ENCODE peak calls at places on chromosomes 6 and 20, in four cellular contexts. One of them, this sample, is unnamed.

GRCh38 chr6:13354331-13355042 is 26.1 kb upstream of the TBC1D7 start:
- DNase-seq in GM23248: peak; percentile 83
- DNase-seq in neuronal stem cell: no peak
- DNase-seq in colonic mucosa: no peak
- DNase-seq in this sample: no peak

GRCh38 chr6:131773284-131773950 is 34.4 kb upstream of the ENPP1 start:
- DNase-seq in GM23248: no peak
- DNase-seq in neuronal stem cell: no peak
- DNase-seq in colonic mucosa: no peak
- DNase-seq in this sample: no peak

GRCh38 chr6:135176464-135176863 is 4.6 kb upstream of the MYB start:
- DNase-seq in GM23248: no peak
- DNase-seq in neuronal stem cell: no peak
- DNase-seq in colonic mucosa: no peak
- DNase-seq in this sample: no peak

GRCh38 chr6:90230547-90231240 is 65.9 kb downstream of the BACH2 start:
- DNase-seq in GM23248: no peak
- DNase-seq in neuronal stem cell: no peak
- DNase-seq in colonic mucosa: no peak
- DNase-seq in this sample: no peak

GRCh38 chr6:33198853-33199436 is 1.5 kb downstream of the RXRB start:
- DNase-seq in GM23248: no peak
- DNase-seq in neuronal stem cell: no peak
- DNase-seq in colonic mucosa: no peak
- DNase-seq in this sample: no peak

GRCh38 chr20:16062661-16063591 is 510.3 kb downstream of the KIF16B start:
- DNase-seq in GM23248: no peak
- DNase-seq in neuronal stem cell: no peak
- DNase-seq in colonic mucosa: no peak
- DNase-seq in this sample: no peak

GRCh38 chr6:129276986-129277385 is 394.0 kb downstream of the LAMA2 start:
- DNase-seq in GM23248: no peak
- DNase-seq in neuronal stem cell: no peak
- DNase-seq in colonic mucosa: no peak
- DNase-seq in this sample: no peak

GRCh38 chr6:158760618-158761250 is 58.4 kb downstream of the EZR start:
- DNase-seq in GM23248: no peak
- DNase-seq in neuronal stem cell: no peak
- DNase-seq in colonic mucosa: no peak
- DNase-seq in this sample: no peak

GRCh38 chr6:10410214-10410873 is 4.5 kb downstream of the TFAP2A start:
- DNase-seq in GM23248: no peak
- DNase-seq in neuronal stem cell: no peak
- DNase-seq in colonic mucosa: no peak
- DNase-seq in this sample: no peak

GRCh38 chr20:51074062-51074461 is 51.2 kb upstream of the KCNG1 start:
- DNase-seq in GM23248: no peak
- DNase-seq in neuronal stem cell: no peak
- DNase-seq in colonic mucosa: no peak
- DNase-seq in this sample: no peak

GRCh38 chr6:40936810-40937209 is 102.2 kb downstream of the UNC5CL start:
- DNase-seq in GM23248: peak; percentile 87
- DNase-seq in neuronal stem cell: no peak
- DNase-seq in colonic mucosa: no peak
- DNase-seq in this sample: no peak

GRCh38 chr20:57717797-57718196 is 8.0 kb upstream of the PMEPA1 start:
- DNase-seq in GM23248: peak; percentile 77
- DNase-seq in neuronal stem cell: no peak
- DNase-seq in colonic mucosa: no peak
- DNase-seq in this sample: no peak

GRCh38 chr6:135087803-135088202 is 33.2 kb upstream of the HBS1L start:
- DNase-seq in GM23248: no peak
- DNase-seq in neuronal stem cell: no peak
- DNase-seq in colonic mucosa: no peak
- DNase-seq in this sample: peak; percentile 7

GRCh38 chr20:64222273-64222672 is 33.3 kb upstream of the PCMTD2 start:
- DNase-seq in GM23248: peak; percentile 37
- DNase-seq in neuronal stem cell: no peak
- DNase-seq in colonic mucosa: no peak
- DNase-seq in this sample: no peak

GRCh38 chr20:1381753-1382591 is 10.9 kb downstream of the FKBP1A start:
- DNase-seq in GM23248: peak; percentile 49
- DNase-seq in neuronal stem cell: no peak
- DNase-seq in colonic mucosa: no peak
- DNase-seq in this sample: no peak

GRCh38 chr6:9623985-9624384 is 790.9 kb downstream of the TFAP2A start:
- DNase-seq in GM23248: peak; percentile 82
- DNase-seq in neuronal stem cell: no peak
- DNase-seq in colonic mucosa: no peak
- DNase-seq in this sample: no peak

GRCh38 chr6:87742106-87742505 is 40.1 kb upstream of the AKIRIN2 start:
- DNase-seq in GM23248: no peak
- DNase-seq in neuronal stem cell: no peak
- DNase-seq in colonic mucosa: no peak
- DNase-seq in this sample: peak; percentile 24

GRCh38 chr20:40583195-40583594 is 105.8 kb downstream of the MAFB start:
- DNase-seq in GM23248: no peak
- DNase-seq in neuronal stem cell: no peak
- DNase-seq in colonic mucosa: no peak
- DNase-seq in this sample: no peak

GRCh38 chr6:148972481-148972880 is 225.7 kb downstream of the UST start:
- DNase-seq in GM23248: no peak
- DNase-seq in neuronal stem cell: no peak
- DNase-seq in colonic mucosa: peak; percentile 63
- DNase-seq in this sample: peak; percentile 67

GRCh38 chr20:41143354-41143753 is 6.0 kb downstream of the PLCG1 start:
- DNase-seq in GM23248: no peak
- DNase-seq in neuronal stem cell: no peak
- DNase-seq in colonic mucosa: no peak
- DNase-seq in this sample: no peak

GRCh38 chr20:64003970-64004725 is 23.2 kb downstream of the PRPF6 start:
- DNase-seq in GM23248: no peak
- DNase-seq in neuronal stem cell: no peak
- DNase-seq in colonic mucosa: no peak
- DNase-seq in this sample: no peak

GRCh38 chr6:69179681-69180080 is 544.6 kb downstream of the ADGRB3 start:
- DNase-seq in GM23248: no peak
- DNase-seq in neuronal stem cell: no peak
- DNase-seq in colonic mucosa: no peak
- DNase-seq in this sample: peak; percentile 24

GRCh38 chr6:37481793-37482192 is 17.9 kb downstream of the CCDC167 start:
- DNase-seq in GM23248: no peak
- DNase-seq in neuronal stem cell: no peak
- DNase-seq in colonic mucosa: no peak
- DNase-seq in this sample: no peak

GRCh38 chr6:33081098-33081824 is 5.5 kb downstream of the HLA-DPB1 start:
- DNase-seq in GM23248: peak; percentile 25
- DNase-seq in neuronal stem cell: no peak
- DNase-seq in colonic mucosa: no peak
- DNase-seq in this sample: no peak

GRCh38 chr6:113644861-113645575 is 212.1 kb upstream of the MARCKS start:
- DNase-seq in GM23248: peak; percentile 95
- DNase-seq in neuronal stem cell: no peak
- DNase-seq in colonic mucosa: no peak
- DNase-seq in this sample: no peak

GRCh38 chr6:69791065-69791471 is 5.7 kb downstream of the LMBRD1 start:
- DNase-seq in GM23248: peak; percentile 47
- DNase-seq in neuronal stem cell: no peak
- DNase-seq in colonic mucosa: no peak
- DNase-seq in this sample: peak; percentile 23

GRCh38 chr6:134840086-134840485 is 109.8 kb downstream of the ALDH8A1 start:
- DNase-seq in GM23248: no peak
- DNase-seq in neuronal stem cell: no peak
- DNase-seq in colonic mucosa: no peak
- DNase-seq in this sample: peak; percentile 72

GRCh38 chr6:47626782-47627181 is 71.6 kb upstream of the ADGRF4 start:
- DNase-seq in GM23248: no peak
- DNase-seq in neuronal stem cell: no peak
- DNase-seq in colonic mucosa: no peak
- DNase-seq in this sample: no peak

GRCh38 chr6:47621838-47622449 is 76.4 kb upstream of the ADGRF4 start:
- DNase-seq in GM23248: no peak
- DNase-seq in neuronal stem cell: no peak
- DNase-seq in colonic mucosa: no peak
- DNase-seq in this sample: no peak
- H3K36me3 ChIP-seq in GM23248: peaks cover 16% of the 10 kb centered on the region
- H3K36me3 ChIP-seq in neuronal stem cell: peaks cover 5% of the 10 kb centered on the region
- H3K36me3 ChIP-seq in colonic mucosa: peaks cover 6% of the 10 kb centered on the region
- H3K36me3 ChIP-seq in this sample: peaks cover 15% of the 10 kb centered on the region

DNA sequence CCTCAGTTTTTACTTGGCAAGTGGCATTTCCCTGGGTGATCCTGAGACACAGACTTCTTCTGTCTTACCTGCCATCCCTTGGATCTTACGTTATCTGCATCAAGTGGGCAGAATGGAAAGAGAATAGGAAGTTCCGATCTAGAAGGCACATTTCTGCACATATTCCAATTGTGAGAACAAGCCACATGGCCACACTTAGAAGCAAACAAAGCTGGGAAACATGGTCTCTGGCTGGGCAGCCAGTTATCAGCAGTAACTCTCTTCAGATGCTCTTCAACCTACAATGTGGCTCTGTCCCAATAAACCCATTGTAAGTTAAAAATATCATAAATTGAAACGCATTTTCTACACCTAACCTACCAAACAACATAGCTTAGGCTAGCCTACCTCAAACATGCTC is 67.3 kb upstream of the CCN6 start:
- DNase-seq in GM23248: no peak
- DNase-seq in neuronal stem cell: no peak
- DNase-seq in colonic mucosa: no peak
- DNase-seq in this sample: no peak
- H3K4me1 ChIP-seq in GM23248: peaks cover 19% of the 10 kb centered on the region
- H3K4me1 ChIP-seq in neuronal stem cell: peaks cover 9% of the 10 kb centered on the region
- H3K4me1 ChIP-seq in colonic mucosa: no peaks in the 10 kb centered on the region
- H3K4me1 ChIP-seq in this sample: no peaks in the 10 kb centered on the region

DNA sequence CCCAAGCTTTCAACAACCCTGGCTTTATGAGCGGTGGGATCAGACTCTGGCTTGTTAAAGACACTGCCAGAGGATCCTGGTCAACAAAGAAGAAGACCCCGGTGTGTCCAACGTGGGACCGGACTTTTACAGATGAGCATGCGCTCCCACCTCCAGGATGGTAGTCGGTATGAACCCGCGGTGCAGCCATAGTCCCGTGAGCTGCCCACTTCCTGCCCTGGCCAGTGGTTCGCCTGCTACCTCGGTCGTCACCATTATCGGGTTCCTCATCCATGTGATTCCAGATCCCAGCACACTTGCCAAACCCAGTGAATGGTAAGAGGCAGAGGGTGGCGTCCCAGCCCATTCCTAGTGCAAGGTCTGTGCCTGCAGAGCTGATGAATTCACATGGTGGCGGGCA is 112.7 kb downstream of the AGPAT4 start:
- DNase-seq in GM23248: no peak
- DNase-seq in neuronal stem cell: no peak
- DNase-seq in colonic mucosa: no peak
- DNase-seq in this sample: no peak
- H3K36me3 ChIP-seq in GM23248: peaks cover 3% of the 10 kb centered on the region
- H3K36me3 ChIP-seq in neuronal stem cell: peaks cover 54% of the 10 kb centered on the region
- H3K36me3 ChIP-seq in colonic mucosa: no peaks in the 10 kb centered on the region
- H3K36me3 ChIP-seq in this sample: no peaks in the 10 kb centered on the region

GRCh38 chr6:55954436-55954835 is 79.0 kb upstream of the BMP5 start:
- DNase-seq in GM23248: no peak
- DNase-seq in neuronal stem cell: no peak
- DNase-seq in colonic mucosa: no peak
- DNase-seq in this sample: no peak
- H3K4me1 ChIP-seq in GM23248: peaks cover 12% of the 10 kb centered on the region
- H3K4me1 ChIP-seq in neuronal stem cell: no peaks in the 10 kb centered on the region
- H3K4me1 ChIP-seq in colonic mucosa: no peaks in the 10 kb centered on the region
- H3K4me1 ChIP-seq in this sample: no peaks in the 10 kb centered on the region

DNA sequence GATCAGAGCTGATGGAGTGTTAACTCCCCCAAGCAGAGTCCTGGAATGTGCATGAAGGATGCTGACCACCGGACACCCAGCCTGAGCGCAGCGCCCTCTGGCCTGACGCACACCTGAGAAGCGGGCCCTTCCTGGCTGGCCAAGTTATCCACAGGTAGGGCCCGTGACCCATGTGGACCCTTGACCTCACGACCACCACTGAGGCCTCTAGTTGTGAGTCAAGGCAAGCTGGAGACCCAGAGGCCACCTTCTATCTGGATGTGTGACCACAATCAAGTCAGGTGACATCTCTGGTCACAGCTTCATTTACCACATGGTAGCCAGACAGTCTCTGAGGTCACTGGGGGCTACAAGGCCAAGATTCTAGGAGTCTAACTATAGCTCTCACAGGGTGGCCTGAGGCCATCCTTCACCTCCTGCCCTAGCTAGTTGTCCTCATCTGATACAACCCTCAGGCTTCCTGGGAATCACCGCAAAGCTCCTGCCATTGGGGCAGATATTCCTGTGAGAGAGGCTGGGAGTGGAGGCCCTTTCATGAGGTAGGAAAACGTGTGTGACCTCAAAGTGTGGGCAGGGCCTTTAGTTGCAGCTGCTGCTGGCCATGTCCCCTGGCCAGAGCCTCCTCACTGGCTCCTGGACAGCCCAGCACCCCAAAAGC is 53.1 kb downstream of the DSTN start:
- DNase-seq in GM23248: no peak
- DNase-seq in neuronal stem cell: no peak
- DNase-seq in colonic mucosa: no peak
- DNase-seq in this sample: no peak
- H3K36me3 ChIP-seq in GM23248: peaks cover 47% of the 10 kb centered on the region
- H3K36me3 ChIP-seq in neuronal stem cell: peaks cover 28% of the 10 kb centered on the region
- H3K36me3 ChIP-seq in colonic mucosa: peaks cover 43% of the 10 kb centered on the region
- H3K36me3 ChIP-seq in this sample: peaks cover 54% of the 10 kb centered on the region

GRCh38 chr6:4349323-4349722 is 213.9 kb upstream of the ECI2 start:
- DNase-seq in GM23248: no peak
- DNase-seq in neuronal stem cell: no peak
- DNase-seq in colonic mucosa: no peak
- DNase-seq in this sample: no peak
- H3K4me1 ChIP-seq in GM23248: peaks cover 35% of the 10 kb centered on the region
- H3K4me1 ChIP-seq in neuronal stem cell: no peaks in the 10 kb centered on the region
- H3K4me1 ChIP-seq in colonic mucosa: no peaks in the 10 kb centered on the region
- H3K4me1 ChIP-seq in this sample: no peaks in the 10 kb centered on the region

GRCh38 chr20:31551163-31551562 is 36.9 kb downstream of the HM13 start:
- DNase-seq in GM23248: no peak
- DNase-seq in neuronal stem cell: no peak
- DNase-seq in colonic mucosa: no peak
- DNase-seq in this sample: no peak
- H3K36me3 ChIP-seq in GM23248: peaks cover 50% of the 10 kb centered on the region
- H3K36me3 ChIP-seq in neuronal stem cell: peaks cover 42% of the 10 kb centered on the region
- H3K36me3 ChIP-seq in colonic mucosa: peaks cover 11% of the 10 kb centered on the region
- H3K36me3 ChIP-seq in this sample: peaks cover 12% of the 10 kb centered on the region

DNA sequence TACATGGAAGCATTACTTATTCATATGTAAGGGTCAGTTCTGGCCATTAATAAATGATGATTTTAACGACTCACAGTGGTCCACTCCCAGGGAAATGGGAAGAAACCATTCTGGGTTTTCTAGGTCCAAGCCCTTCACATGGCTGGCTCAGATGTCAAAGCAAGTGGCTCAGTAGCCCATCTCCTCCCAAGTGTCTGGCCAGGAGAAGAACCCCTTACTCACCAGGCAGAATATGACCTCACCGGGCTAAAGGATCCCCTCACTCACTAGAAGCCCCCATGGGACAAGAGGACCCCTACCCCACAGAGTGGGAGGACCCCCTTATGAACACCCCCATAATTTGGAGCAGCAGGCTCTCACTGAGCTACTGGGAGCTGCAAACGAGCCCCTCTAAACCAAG is 34.0 kb downstream of the PREX1 start:
- DNase-seq in GM23248: no peak
- DNase-seq in neuronal stem cell: no peak
- DNase-seq in colonic mucosa: no peak
- DNase-seq in this sample: no peak
- H3K4me1 ChIP-seq in GM23248: peaks cover 11% of the 10 kb centered on the region
- H3K4me1 ChIP-seq in neuronal stem cell: peaks cover 66% of the 10 kb centered on the region
- H3K4me1 ChIP-seq in colonic mucosa: no peaks in the 10 kb centered on the region
- H3K4me1 ChIP-seq in this sample: no peaks in the 10 kb centered on the region

This sample was measured in small intestine.